ENCODE peak calls at places on chromosomes 4 and X, in nine cellular contexts. A is heart right ventricle; H is GM23248; L is ovary; G is IMR-90; X is A549; T is PC-3; J is CD4-positive, CD25-positive, alpha-beta regulatory T cell; P is brain microvascular endothelial cell. V is an unnamed sample.

GRCh38 chrX:140318306-140318705 is 186.6 kb downstream of the SOX3 start:
- DNase-seq in L (no peak), H (peak; percentile 77), A (no peak), T (peak; percentile 28), J (no peak), X (no peak), P (no peak), G (no peak), V (no peak)

GRCh38 chr4:116705466-116705865 is 379.9 kb downstream of the TRAM1L1 start:
- DNase-seq in H (no peak), L (no peak), X (no peak), T (no peak), G (no peak), P (no peak), A (no peak), J (no peak), V (no peak)

GRCh38 chrX:42797646-42798045 is 19.7 kb upstream of the PPP1R2C start:
- DNase-seq in G (no peak), L (no peak), A (no peak), T (no peak), H (peak; percentile 23), X (peak; percentile 22), J (no peak), P (no peak), V (no peak)

GRCh38 chr4:81466841-81467671 is 4.7 kb downstream of the RASGEF1B start:
- DNase-seq in L (peak; percentile 75), T (peak; percentile 88), H (peak; percentile 76), X (peak; percentile 53), A (no peak), J (peak; percentile 85), P (peak; percentile 77), G (peak; percentile 66), V (peak; percentile 75)

GRCh38 chr4:136342666-136343065 is 1189.6 kb downstream of the PCDH18 start:
- DNase-seq in T (no peak), G (no peak), H (no peak), A (no peak), L (no peak), X (no peak), P (no peak), J (no peak), V (no peak)

GRCh38 chrX:1355131-1355799 is 18.7 kb downstream of the IL3RA start:
- DNase-seq in A (no peak), P (no peak), T (no peak), L (no peak), X (no peak), J (no peak), G (no peak), H (no peak), V (no peak)

GRCh38 chrX:42519666-42520231 is 258.2 kb downstream of the PPP1R2C start:
- DNase-seq in G (peak; percentile 17), L (no peak), P (peak; percentile 67), H (peak; percentile 65), T (peak; percentile 27), X (peak; percentile 1), A (no peak), J (no peak), V (no peak)

GRCh38 chr4:168480991-168481588 is 798 bp upstream of the DDX60L start:
- DNase-seq in H (peak; percentile 86), L (peak; percentile 25), J (peak; percentile 91), T (peak; percentile 82), G (peak; percentile 85), X (peak; percentile 72), A (no peak), P (peak; percentile 37), V (no peak)

GRCh38 chr4:88219099-88219498 is 60.7 kb upstream of the ABCG2 start:
- DNase-seq in G (peak; percentile 56), L (no peak), J (peak; percentile 74), T (peak; percentile 57), P (no peak), X (peak; percentile 45), A (no peak), H (peak; percentile 76), V (no peak)

GRCh38 chr4:56505269-56506109 is at the start of gene ARL9:
- DNase-seq in H (peak; percentile 85), A (peak; percentile 38), L (peak; percentile 48), J (peak; percentile 82), G (peak; percentile 40), P (peak; percentile 69), T (peak; percentile 49), X (peak; percentile 2), V (peak; percentile 70)

GRCh38 chrX:97132654-97133415 is 249.1 kb downstream of the RPA4 start:
- DNase-seq in L (no peak), H (no peak), J (no peak), X (no peak), T (no peak), G (no peak), A (no peak), P (no peak), V (no peak)

GRCh38 chrX:18674788-18675735 is 3.2 kb upstream of the RS1 start:
- DNase-seq in H (peak; percentile 80), J (peak; percentile 79), A (peak; percentile 77), G (peak; percentile 54), T (peak; percentile 86), X (peak; percentile 77), P (peak; percentile 46), L (peak; percentile 80), V (peak; percentile 74)

GRCh38 chr4:24211821-24212220 is 322.0 kb upstream of the PPARGC1A start:
- DNase-seq in P (peak; percentile 35), L (no peak), T (no peak), A (no peak), H (peak; percentile 85), G (peak; percentile 85), J (no peak), X (no peak), V (no peak)

GRCh38 chrX:44162964-44163475 is 180.5 kb downstream of the EFHC2 start:
- DNase-seq in X (no peak), G (no peak), T (no peak), L (no peak), P (no peak), H (no peak), A (no peak), J (no peak), V (no peak)

GRCh38 chrX:18354369-18355329 is at the start of gene SCML2:
- DNase-seq in H (peak; percentile 67), A (peak; percentile 46), J (peak; percentile 20), L (peak; percentile 45), T (peak; percentile 31), P (peak; percentile 7), X (peak; percentile 60), G (peak; percentile 21), V (peak; percentile 35)

GRCh38 chr4:154497901-154498300 is 6.3 kb upstream of the DCHS2 start:
- DNase-seq in T (no peak), A (no peak), L (no peak), X (no peak), G (no peak), H (no peak), P (no peak), J (no peak), V (no peak)

GRCh38 chrX:155534800-155535199 is 76.4 kb upstream of the F8A3 start:
- DNase-seq in P (no peak), H (no peak), J (peak; percentile 12), L (no peak), G (no peak), T (no peak), X (peak; percentile 3), A (no peak), V (no peak)

GRCh38 chr4:121706595-121707021 is 9.8 kb upstream of the ANXA5 start:
- DNase-seq in P (peak; percentile 76), L (no peak), A (no peak), X (no peak), J (peak; percentile 64), T (no peak), G (peak; percentile 65), H (peak; percentile 83), V (no peak)

GRCh38 chr4:137707221-137707620 is 174.9 kb upstream of the PCDH18 start:
- DNase-seq in X (no peak), G (no peak), P (no peak), T (no peak), H (no peak), J (no peak), A (no peak), L (no peak), V (no peak)

GRCh38 chr4:90824266-90825167 is 697.3 kb downstream of the CCSER1 start:
- DNase-seq in L (no peak), T (no peak), H (no peak), P (no peak), X (no peak), A (no peak), G (no peak), J (no peak), V (no peak)
- H3K27ac ChIP-seq in L (no peak overlapping the region), T (no peak overlapping the region), H (no peak overlapping the region), P (no peak overlapping the region), X (no peak overlapping the region), A (no peak overlapping the region), G (no peak overlapping the region), J (no peak overlapping the region), V (no peak overlapping the region)

GRCh38 chr4:151576627-151577026 is 167.7 kb downstream of the FHIP1A start:
- DNase-seq in G (no peak), X (no peak), T (no peak), P (no peak), A (no peak), L (no peak), J (no peak), H (no peak), V (no peak)

GRCh38 chr4:151575646-151576045 is 166.7 kb downstream of the FHIP1A start:
- DNase-seq in G (no peak), L (no peak), J (no peak), A (no peak), T (no peak), P (no peak), X (no peak), H (peak; percentile 6), V (no peak)

GRCh38 chr4:151573945-151574344 is 165.0 kb downstream of the FHIP1A start:
- DNase-seq in H (peak; percentile 28), G (no peak), T (peak; percentile 61), P (peak; percentile 2), A (no peak), J (no peak), L (no peak), X (no peak), V (peak; percentile 27)

GRCh38 chr4:151573474-151573873 is 164.5 kb downstream of the FHIP1A start:
- DNase-seq in H (no peak), A (no peak), X (no peak), G (no peak), P (no peak), T (no peak), J (no peak), L (no peak), V (no peak)

GRCh38 chr4:151574968-151575367 is 166.0 kb downstream of the FHIP1A start:
- DNase-seq in A (no peak), X (no peak), L (no peak), G (no peak), H (no peak), P (no peak), T (no peak), J (no peak), V (no peak)
- H3K4me3 ChIP-seq in A (no peak overlapping the region), X (no peak overlapping the region), L (no peak overlapping the region), G (no peak overlapping the region), H (no peak overlapping the region), P (no peak overlapping the region), T (no peak overlapping the region), J (no peak overlapping the region), V (no peak overlapping the region)

GRCh38 chrX:136768469-136769084 is 12.2 kb downstream of the ARHGEF6 start:
- DNase-seq in H (peak; percentile 93), L (peak; percentile 47), X (no peak), G (peak; percentile 83), T (peak; percentile 83), J (peak; percentile 67), A (peak; percentile 17), P (peak; percentile 89), V (no peak)
- H3K27ac ChIP-seq in H (peak overlapping the region; percentile 80), L (no peak overlapping the region), X (no peak overlapping the region), G (peak overlapping the region; percentile 32), T (peak overlapping the region; percentile 44), J (peak overlapping the region; percentile 65), A (peak overlapping the region; percentile 94), P (peak overlapping the region; percentile 57), V (peak overlapping the region; percentile 90)

GRCh38 chr4:92304073-92304472 is 307 bp downstream of the GRID2 start:
- DNase-seq in P (no peak), G (no peak), X (no peak), L (no peak), J (no peak), T (peak; percentile 10), A (no peak), H (no peak), V (no peak)
- H3K4me3 ChIP-seq in P (peak overlapping the region; percentile 58), G (no peak overlapping the region), X (peak overlapping the region; percentile 32), L (no peak overlapping the region), J (no peak overlapping the region), T (peak overlapping the region; percentile 80), A (no peak overlapping the region), H (no peak overlapping the region), V (peak overlapping the region; percentile 44)